ENCODE peak calls at places on chromosomes 11 and 22, in four cellular contexts. One of them, this sample, is unnamed. For H3K4me1, the result is how much of the 10 kb centered on the place peaks cover.

GRCh38 chr11:43934359-43935130 is 7.9 kb upstream of the C11orf96 start:
- DNase-seq in left ventricle myocardium inferior: no peak
- DNase-seq in K562: no peak
- DNase-seq in heart left ventricle: no peak
- DNase-seq in this sample: no peak

GRCh38 chr11:2698386-2699184 is 1.2 kb downstream of the KCNQ1OT1 start:
- DNase-seq in left ventricle myocardium inferior: peak
- DNase-seq in K562: no peak
- DNase-seq in heart left ventricle: no peak
- DNase-seq in this sample: no peak

GRCh38 chr22:42949159-42949558 is 65.8 kb downstream of the PACSIN2 start:
- DNase-seq in left ventricle myocardium inferior: no peak
- DNase-seq in K562: no peak
- DNase-seq in heart left ventricle: peak
- DNase-seq in this sample: no peak

GRCh38 chr11:117639601-117640000 is 157.4 kb downstream of the DSCAML1 start:
- DNase-seq in left ventricle myocardium inferior: no peak
- DNase-seq in K562: no peak
- DNase-seq in heart left ventricle: no peak
- DNase-seq in this sample: no peak

GRCh38 chr22:19937616-19938473 is 3.7 kb upstream of the COMT start:
- DNase-seq in left ventricle myocardium inferior: no peak
- DNase-seq in K562: no peak
- DNase-seq in heart left ventricle: no peak
- DNase-seq in this sample: no peak

GRCh38 chr11:13008625-13009475 is at the start of gene RASSF10:
- DNase-seq in left ventricle myocardium inferior: peak
- DNase-seq in K562: no peak
- DNase-seq in heart left ventricle: peak
- DNase-seq in this sample: peak

GRCh38 chr22:19429950-19430889 is 1.3 kb downstream of the HIRA start:
- DNase-seq in left ventricle myocardium inferior: peak
- DNase-seq in K562: peak
- DNase-seq in heart left ventricle: peak
- DNase-seq in this sample: peak

GRCh38 chr11:68749061-68749491 is 2.2 kb downstream of the TESMIN start:
- DNase-seq in left ventricle myocardium inferior: no peak
- DNase-seq in K562: no peak
- DNase-seq in heart left ventricle: no peak
- DNase-seq in this sample: no peak

GRCh38 chr22:49589301-49589700 is 238.4 kb downstream of the BRD1 start:
- DNase-seq in left ventricle myocardium inferior: no peak
- DNase-seq in K562: no peak
- DNase-seq in heart left ventricle: no peak
- DNase-seq in this sample: no peak

GRCh38 chr11:35629914-35630313 is 11.7 kb downstream of the FJX1 start:
- DNase-seq in left ventricle myocardium inferior: no peak
- DNase-seq in K562: no peak
- DNase-seq in heart left ventricle: no peak
- DNase-seq in this sample: no peak

GRCh38 chr22:41595703-41596102 is 6.1 kb upstream of the PMM1 start:
- DNase-seq in left ventricle myocardium inferior: no peak
- DNase-seq in K562: no peak
- DNase-seq in heart left ventricle: no peak
- DNase-seq in this sample: no peak

GRCh38 chr11:9263840-9264380 is 1.2 kb downstream of the DENND5A start:
- DNase-seq in left ventricle myocardium inferior: no peak
- DNase-seq in K562: no peak
- DNase-seq in heart left ventricle: no peak
- DNase-seq in this sample: no peak

GRCh38 chr11:94473177-94473799 is 20.4 kb downstream of the MRE11 start:
- DNase-seq in left ventricle myocardium inferior: no peak
- DNase-seq in K562: no peak
- DNase-seq in heart left ventricle: no peak
- DNase-seq in this sample: no peak

GRCh38 chr22:24686280-24686679 is 83.3 kb downstream of the GGT1 start:
- DNase-seq in left ventricle myocardium inferior: no peak
- DNase-seq in K562: no peak
- DNase-seq in heart left ventricle: no peak
- DNase-seq in this sample: no peak

GRCh38 chr11:125464266-125464662 is 31.8 kb downstream of the FEZ1 start:
- DNase-seq in left ventricle myocardium inferior: no peak
- DNase-seq in K562: peak
- DNase-seq in heart left ventricle: no peak
- DNase-seq in this sample: no peak

GRCh38 chr11:68999093-68999747 is 13.8 kb downstream of the MRGPRF start:
- DNase-seq in left ventricle myocardium inferior: no peak
- DNase-seq in K562: no peak
- DNase-seq in heart left ventricle: no peak
- DNase-seq in this sample: peak

GRCh38 chr11:69075421-69076128 is 26.8 kb downstream of the TPCN2 start:
- DNase-seq in left ventricle myocardium inferior: peak
- DNase-seq in K562: no peak
- DNase-seq in heart left ventricle: peak
- DNase-seq in this sample: peak

GRCh38 chr11:68998390-68998911 is 14.6 kb downstream of the MRGPRF start:
- DNase-seq in left ventricle myocardium inferior: no peak
- DNase-seq in K562: no peak
- DNase-seq in heart left ventricle: no peak
- DNase-seq in this sample: no peak

GRCh38 chr11:61949169-61950034 is 749 bp upstream of the BEST1 start:
- DNase-seq in left ventricle myocardium inferior: peak
- DNase-seq in K562: peak
- DNase-seq in heart left ventricle: peak
- DNase-seq in this sample: peak

GRCh38 chr22:41919357-41920224 is 4.7 kb upstream of the SHISA8 start:
- DNase-seq in left ventricle myocardium inferior: peak
- DNase-seq in K562: peak
- DNase-seq in heart left ventricle: peak
- DNase-seq in this sample: peak

GRCh38 chr22:38455530-38456271 is 702 bp upstream of the KCNJ4 start:
- DNase-seq in left ventricle myocardium inferior: no peak
- DNase-seq in K562: peak
- DNase-seq in heart left ventricle: peak
- DNase-seq in this sample: no peak

GRCh38 chr11:43547900-43548381 is 132.6 kb upstream of the HSD17B12 start:
- DNase-seq in left ventricle myocardium inferior: peak
- DNase-seq in K562: peak
- DNase-seq in heart left ventricle: no peak
- DNase-seq in this sample: peak

GRCh38 chr22:22156716-22157499 is 87.7 kb upstream of the VPREB1 start:
- DNase-seq in left ventricle myocardium inferior: no peak
- DNase-seq in K562: peak
- DNase-seq in heart left ventricle: peak
- DNase-seq in this sample: peak

GRCh38 chr11:36233226-36233625 is 56.0 kb downstream of the COMMD9 start:
- DNase-seq in left ventricle myocardium inferior: no peak
- DNase-seq in K562: no peak
- DNase-seq in heart left ventricle: no peak
- DNase-seq in this sample: no peak

GRCh38 chr11:326842-327580 is 6.4 kb upstream of the IFITM3 start:
- DNase-seq in left ventricle myocardium inferior: peak
- DNase-seq in K562: peak
- DNase-seq in heart left ventricle: peak
- DNase-seq in this sample: peak
- H3K4me1 ChIP-seq in left ventricle myocardium inferior: under half
- H3K4me1 ChIP-seq in K562: half or more
- H3K4me1 ChIP-seq in heart left ventricle: under half
- H3K4me1 ChIP-seq in this sample: half or more

DNA sequence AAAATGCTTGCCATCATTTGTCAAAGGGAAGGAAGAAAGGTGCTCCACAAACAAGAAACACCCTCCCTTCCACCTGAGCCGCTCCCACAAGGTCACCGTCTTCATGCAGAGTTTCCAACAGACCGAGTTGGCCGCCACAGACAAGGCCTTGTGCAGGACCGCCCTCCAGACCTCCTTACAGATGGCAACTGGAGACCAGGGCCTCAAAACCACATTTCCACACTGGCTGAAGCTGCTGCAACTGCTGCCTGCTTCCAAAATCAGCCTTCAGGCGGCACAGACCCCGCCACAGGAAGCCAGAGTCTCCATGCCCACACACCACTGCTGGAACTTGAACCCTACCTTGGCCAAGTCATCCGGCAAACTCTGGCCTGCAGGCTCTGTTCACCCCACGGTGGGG is 6.3 kb downstream of the DEAF1 start:
- DNase-seq in left ventricle myocardium inferior: no peak
- DNase-seq in K562: no peak
- DNase-seq in heart left ventricle: no peak
- DNase-seq in this sample: no peak
- H3K4me3 ChIP-seq in left ventricle myocardium inferior: no peak
- H3K4me3 ChIP-seq in K562: no peak
- H3K4me3 ChIP-seq in heart left ventricle: no peak
- H3K4me3 ChIP-seq in this sample: no peak

GRCh38 chr11:126874831-126875230 is 125.7 kb downstream of the KIRREL3 start:
- DNase-seq in left ventricle myocardium inferior: no peak
- DNase-seq in K562: peak
- DNase-seq in heart left ventricle: no peak
- DNase-seq in this sample: no peak
- TF ChIP-seq CTCF in left ventricle myocardium inferior: no peak
- TF ChIP-seq CTCF in K562: no peak
- TF ChIP-seq CTCF in heart left ventricle: no peak
- TF ChIP-seq CTCF in this sample: no peak

GRCh38 chr22:27796829-27797792 is 4.4 kb downstream of the MN1 start:
- DNase-seq in left ventricle myocardium inferior: no peak
- DNase-seq in K562: no peak
- DNase-seq in heart left ventricle: no peak
- DNase-seq in this sample: no peak
- H3K4me1 ChIP-seq in left ventricle myocardium inferior: half or more
- H3K4me1 ChIP-seq in K562: under half
- H3K4me1 ChIP-seq in heart left ventricle: half or more
- H3K4me1 ChIP-seq in this sample: under half

GRCh38 chr11:110367571-110367970 is 62.2 kb upstream of the FDX1 start:
- DNase-seq in left ventricle myocardium inferior: no peak
- DNase-seq in K562: no peak
- DNase-seq in heart left ventricle: no peak
- DNase-seq in this sample: no peak

GRCh38 chr11:110366234-110366633 is 63.5 kb upstream of the FDX1 start:
- DNase-seq in left ventricle myocardium inferior: peak
- DNase-seq in K562: no peak
- DNase-seq in heart left ventricle: peak
- DNase-seq in this sample: peak

DNA sequence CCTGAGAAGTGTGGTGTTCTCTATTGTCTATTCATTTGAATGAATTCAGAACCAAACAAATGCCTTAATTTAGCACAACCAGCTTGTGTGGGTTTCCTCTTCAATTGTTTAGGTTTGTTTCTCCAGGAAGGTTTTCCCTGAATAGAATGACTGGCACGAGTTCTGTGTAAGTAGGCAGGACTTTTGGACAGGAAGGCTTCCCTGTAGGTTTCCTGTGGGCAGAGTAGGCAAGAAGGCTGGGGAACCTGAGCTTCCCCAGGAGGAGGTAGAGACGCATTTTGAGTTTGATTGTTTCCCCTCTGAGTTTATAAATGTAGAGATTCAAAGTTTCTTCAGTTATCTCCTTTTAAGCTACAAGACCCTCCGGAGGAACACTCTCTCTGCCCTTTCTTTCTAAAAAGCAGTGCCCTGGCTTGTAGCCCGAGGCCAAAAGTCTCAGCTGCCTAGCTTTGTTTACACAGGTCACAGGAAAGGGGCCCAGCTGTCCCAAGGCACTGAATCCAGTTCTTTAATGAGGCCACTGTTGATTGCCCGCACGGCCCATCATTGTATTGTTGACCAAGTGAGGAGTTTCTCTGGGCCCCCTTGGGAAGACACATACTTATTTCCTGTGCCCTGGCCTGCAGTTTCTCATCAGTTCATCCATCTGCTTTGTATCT is 66.6 kb upstream of the RDX start:
- DNase-seq in left ventricle myocardium inferior: no peak
- DNase-seq in K562: no peak
- DNase-seq in heart left ventricle: peak
- DNase-seq in this sample: peak
- H3K4me3 ChIP-seq in left ventricle myocardium inferior: no peak
- H3K4me3 ChIP-seq in K562: no peak
- H3K4me3 ChIP-seq in heart left ventricle: no peak
- H3K4me3 ChIP-seq in this sample: no peak

GRCh38 chr11:47269829-47270305 is at the start of gene MADD:
- DNase-seq in left ventricle myocardium inferior: peak
- DNase-seq in K562: peak
- DNase-seq in heart left ventricle: peak
- DNase-seq in this sample: peak
- TF ChIP-seq CTCF in left ventricle myocardium inferior: no peak
- TF ChIP-seq CTCF in K562: peak
- TF ChIP-seq CTCF in heart left ventricle: no peak
- TF ChIP-seq CTCF in this sample: no peak

GRCh38 chr11:33266418-33267215 is 9.4 kb downstream of the HIPK3 start:
- DNase-seq in left ventricle myocardium inferior: peak
- DNase-seq in K562: no peak
- DNase-seq in heart left ventricle: peak
- DNase-seq in this sample: peak
- H3K4me1 ChIP-seq in left ventricle myocardium inferior: half or more
- H3K4me1 ChIP-seq in K562: under half
- H3K4me1 ChIP-seq in heart left ventricle: half or more
- H3K4me1 ChIP-seq in this sample: under half

GRCh38 chr11:10489444-10489785 is 34.4 kb downstream of the AMPD3 start:
- DNase-seq in left ventricle myocardium inferior: no peak
- DNase-seq in K562: no peak
- DNase-seq in heart left ventricle: no peak
- DNase-seq in this sample: no peak

GRCh38 chr11:10492084-10492483 is 37.0 kb downstream of the AMPD3 start:
- DNase-seq in left ventricle myocardium inferior: no peak
- DNase-seq in K562: no peak
- DNase-seq in heart left ventricle: no peak
- DNase-seq in this sample: no peak

GRCh38 chr11:10490032-10490397 is 35.0 kb downstream of the AMPD3 start:
- DNase-seq in left ventricle myocardium inferior: no peak
- DNase-seq in K562: peak
- DNase-seq in heart left ventricle: no peak
- DNase-seq in this sample: no peak

GRCh38 chr11:10488581-10489443 is 33.7 kb downstream of the AMPD3 start:
- DNase-seq in left ventricle myocardium inferior: no peak
- DNase-seq in K562: no peak
- DNase-seq in heart left ventricle: no peak
- DNase-seq in this sample: no peak

DNA sequence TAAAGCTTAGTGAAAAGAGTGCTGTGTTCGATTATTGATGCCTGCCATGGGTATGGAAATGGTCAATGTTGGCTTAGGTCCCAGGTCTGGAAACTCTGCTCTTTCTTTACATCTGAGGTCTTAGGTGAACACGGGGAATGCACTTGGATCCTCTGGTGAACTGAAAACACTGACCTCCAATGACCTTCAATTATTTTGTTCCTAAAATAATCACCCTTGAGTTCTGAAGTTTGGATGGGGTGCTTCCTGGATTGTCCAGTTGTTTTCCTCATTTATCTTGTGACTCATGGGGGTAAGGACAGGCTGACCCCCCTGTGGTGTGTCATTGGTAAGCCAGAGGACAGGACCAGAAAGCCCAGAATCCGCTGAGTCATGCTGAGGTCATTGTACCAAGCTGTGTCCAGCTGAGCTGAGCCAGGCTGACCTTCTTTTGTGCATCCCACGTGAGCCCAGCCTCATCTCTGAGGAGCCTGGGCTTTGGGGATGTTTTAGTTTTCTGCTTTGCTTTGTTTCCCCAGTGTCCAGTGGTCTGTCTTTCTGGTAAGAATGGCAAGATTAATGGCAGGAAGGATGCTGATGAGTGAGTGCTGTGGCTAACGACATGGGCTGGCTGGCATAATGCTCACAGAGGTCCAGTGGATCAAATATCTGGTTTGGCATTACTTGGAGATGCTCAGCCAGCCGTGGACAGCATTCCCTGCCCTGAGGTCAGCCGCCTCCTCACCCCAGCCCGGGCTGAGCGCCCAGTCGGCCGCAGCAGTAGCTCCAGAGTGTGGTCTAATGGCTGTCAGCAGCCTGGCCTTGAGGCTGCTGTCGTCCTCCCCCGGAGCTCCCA is 35.6 kb downstream of the AMPD3 start:
- DNase-seq in left ventricle myocardium inferior: peak
- DNase-seq in K562: peak
- DNase-seq in heart left ventricle: peak
- DNase-seq in this sample: peak
- H3K4me3 ChIP-seq in left ventricle myocardium inferior: no peak
- H3K4me3 ChIP-seq in K562: no peak
- H3K4me3 ChIP-seq in heart left ventricle: no peak
- H3K4me3 ChIP-seq in this sample: no peak

This sample was measured in heart right ventricle.